ENCODE peak calls at places on chromosomes 11 and 22, in eight cellular contexts. One of them, this sample, is unnamed.

GRCh38 chr11:111776398-111777093 is 10.4 kb upstream of the PPP2R1B start:
- DNase-seq in IMR-90: no peak
- DNase-seq in endodermal cell: no peak
- DNase-seq in AG09309: no peak
- DNase-seq in heart left ventricle: no peak
- DNase-seq in pancreas: no peak
- DNase-seq in cardiac fibroblast: no peak
- DNase-seq in stomach: no peak
- DNase-seq in this sample: no peak

GRCh38 chr11:96508861-96509260 is 119.0 kb downstream of the JRKL start:
- DNase-seq in IMR-90: no peak
- DNase-seq in endodermal cell: no peak
- DNase-seq in AG09309: no peak
- DNase-seq in heart left ventricle: no peak
- DNase-seq in pancreas: no peak
- DNase-seq in cardiac fibroblast: no peak
- DNase-seq in stomach: no peak
- DNase-seq in this sample: no peak

GRCh38 chr11:45246241-45246640 is 39.9 kb downstream of the SYT13 start:
- DNase-seq in IMR-90: no peak
- DNase-seq in endodermal cell: no peak
- DNase-seq in AG09309: no peak
- DNase-seq in heart left ventricle: no peak
- DNase-seq in pancreas: no peak
- DNase-seq in cardiac fibroblast: no peak
- DNase-seq in stomach: no peak
- DNase-seq in this sample: no peak

GRCh38 chr22:26610983-26611382 is 6.8 kb downstream of the CRYBB1 start:
- DNase-seq in IMR-90: peak; percentile 22
- DNase-seq in endodermal cell: no peak
- DNase-seq in AG09309: no peak
- DNase-seq in heart left ventricle: no peak
- DNase-seq in pancreas: no peak
- DNase-seq in cardiac fibroblast: peak; percentile 57
- DNase-seq in stomach: no peak
- DNase-seq in this sample: peak; percentile 4

GRCh38 chr11:86805873-86806310 is 5.5 kb downstream of the PRSS23 start:
- DNase-seq in IMR-90: no peak
- DNase-seq in endodermal cell: no peak
- DNase-seq in AG09309: no peak
- DNase-seq in heart left ventricle: no peak
- DNase-seq in pancreas: no peak
- DNase-seq in cardiac fibroblast: peak; percentile 76
- DNase-seq in stomach: no peak
- DNase-seq in this sample: no peak

GRCh38 chr11:58503361-58503856 is 4.5 kb downstream of the OR5B21 start:
- DNase-seq in IMR-90: peak; percentile 61
- DNase-seq in endodermal cell: no peak
- DNase-seq in AG09309: no peak
- DNase-seq in heart left ventricle: no peak
- DNase-seq in pancreas: no peak
- DNase-seq in cardiac fibroblast: no peak
- DNase-seq in stomach: no peak
- DNase-seq in this sample: no peak

GRCh38 chr11:40376346-40376745 is 1083.1 kb downstream of the LRRC4C start:
- DNase-seq in IMR-90: no peak
- DNase-seq in endodermal cell: no peak
- DNase-seq in AG09309: no peak
- DNase-seq in heart left ventricle: no peak
- DNase-seq in pancreas: no peak
- DNase-seq in cardiac fibroblast: no peak
- DNase-seq in stomach: no peak
- DNase-seq in this sample: no peak

GRCh38 chr11:75311858-75312288 is 39.6 kb downstream of the ARRB1 start:
- DNase-seq in IMR-90: peak; percentile 17
- DNase-seq in endodermal cell: no peak
- DNase-seq in AG09309: no peak
- DNase-seq in heart left ventricle: peak; percentile 92
- DNase-seq in pancreas: no peak
- DNase-seq in cardiac fibroblast: peak; percentile 84
- DNase-seq in stomach: peak; percentile 67
- DNase-seq in this sample: peak; percentile 40

GRCh38 chr11:119344291-119345010 is 2.1 kb downstream of the MFRP start:
- DNase-seq in IMR-90: no peak
- DNase-seq in endodermal cell: peak; percentile 39
- DNase-seq in AG09309: no peak
- DNase-seq in heart left ventricle: no peak
- DNase-seq in pancreas: no peak
- DNase-seq in cardiac fibroblast: no peak
- DNase-seq in stomach: no peak
- DNase-seq in this sample: no peak

GRCh38 chr11:64035581-64035980 is at the start of gene FLRT1:
- DNase-seq in IMR-90: no peak
- DNase-seq in endodermal cell: no peak
- DNase-seq in AG09309: no peak
- DNase-seq in heart left ventricle: no peak
- DNase-seq in pancreas: no peak
- DNase-seq in cardiac fibroblast: no peak
- DNase-seq in stomach: no peak
- DNase-seq in this sample: no peak

GRCh38 chr11:87315229-87315628 is 277.5 kb downstream of the TMEM135 start:
- DNase-seq in IMR-90: no peak
- DNase-seq in endodermal cell: no peak
- DNase-seq in AG09309: no peak
- DNase-seq in heart left ventricle: no peak
- DNase-seq in pancreas: no peak
- DNase-seq in cardiac fibroblast: no peak
- DNase-seq in stomach: no peak
- DNase-seq in this sample: no peak

GRCh38 chr11:126348806-126349582 is 6.5 kb upstream of the ST3GAL4 start:
- DNase-seq in IMR-90: peak; percentile 36
- DNase-seq in endodermal cell: no peak
- DNase-seq in AG09309: no peak
- DNase-seq in heart left ventricle: peak; percentile 82
- DNase-seq in pancreas: no peak
- DNase-seq in cardiac fibroblast: peak; percentile 70
- DNase-seq in stomach: no peak
- DNase-seq in this sample: peak; percentile 32

GRCh38 chr22:46119729-46120419 is 30.5 kb upstream of the PPARA start:
- DNase-seq in IMR-90: peak; percentile 74
- DNase-seq in endodermal cell: no peak
- DNase-seq in AG09309: peak; percentile 53
- DNase-seq in heart left ventricle: no peak
- DNase-seq in pancreas: no peak
- DNase-seq in cardiac fibroblast: peak; percentile 84
- DNase-seq in stomach: no peak
- DNase-seq in this sample: peak; percentile 82

GRCh38 chr22:40310771-40311120 is 35.6 kb upstream of the ADSL start:
- DNase-seq in IMR-90: no peak
- DNase-seq in endodermal cell: peak; percentile 16
- DNase-seq in AG09309: no peak
- DNase-seq in heart left ventricle: no peak
- DNase-seq in pancreas: no peak
- DNase-seq in cardiac fibroblast: no peak
- DNase-seq in stomach: no peak
- DNase-seq in this sample: no peak
- H3K4me3 ChIP-seq in IMR-90: peak overlapping the region; percentile 3
- H3K4me3 ChIP-seq in endodermal cell: no peak overlapping the region
- H3K4me3 ChIP-seq in AG09309: no peak overlapping the region
- H3K4me3 ChIP-seq in heart left ventricle: no peak overlapping the region
- H3K4me3 ChIP-seq in pancreas: no peak overlapping the region
- H3K4me3 ChIP-seq in cardiac fibroblast: no peak overlapping the region
- H3K4me3 ChIP-seq in stomach: no peak overlapping the region
- H3K4me3 ChIP-seq in this sample: no peak overlapping the region

GRCh38 chr11:17906436-17906835 is 106.4 kb downstream of the SERGEF start:
- DNase-seq in IMR-90: no peak
- DNase-seq in endodermal cell: peak; percentile 91
- DNase-seq in AG09309: no peak
- DNase-seq in heart left ventricle: no peak
- DNase-seq in pancreas: no peak
- DNase-seq in cardiac fibroblast: no peak
- DNase-seq in stomach: no peak
- DNase-seq in this sample: no peak
- TF ChIP-seq CTCF in IMR-90: peak; percentile 16
- TF ChIP-seq CTCF in endodermal cell: peak; percentile 86
- TF ChIP-seq CTCF in AG09309: peak; percentile 24
- TF ChIP-seq CTCF in heart left ventricle: peak; percentile 35
- TF ChIP-seq CTCF in pancreas: no peak
- TF ChIP-seq CTCF in cardiac fibroblast: peak; percentile 10
- TF ChIP-seq CTCF in stomach: peak; percentile 6
- TF ChIP-seq CTCF in this sample: peak; percentile 21

GRCh38 chr22:19482297-19482696 is 2.6 kb downstream of the CDC45 start:
- DNase-seq in IMR-90: no peak
- DNase-seq in endodermal cell: no peak
- DNase-seq in AG09309: no peak
- DNase-seq in heart left ventricle: no peak
- DNase-seq in pancreas: no peak
- DNase-seq in cardiac fibroblast: no peak
- DNase-seq in stomach: peak; percentile 5
- DNase-seq in this sample: no peak

GRCh38 chr22:19480173-19480568 is 451 bp downstream of the CDC45 start:
- DNase-seq in IMR-90: no peak
- DNase-seq in endodermal cell: no peak
- DNase-seq in AG09309: no peak
- DNase-seq in heart left ventricle: no peak
- DNase-seq in pancreas: no peak
- DNase-seq in cardiac fibroblast: no peak
- DNase-seq in stomach: no peak
- DNase-seq in this sample: no peak

GRCh38 chr22:19478466-19479357 is at the start of gene UFD1:
- DNase-seq in IMR-90: peak; percentile 81
- DNase-seq in endodermal cell: peak; percentile 93
- DNase-seq in AG09309: peak; percentile 25
- DNase-seq in heart left ventricle: peak; percentile 93
- DNase-seq in pancreas: peak; percentile 89
- DNase-seq in cardiac fibroblast: peak; percentile 90
- DNase-seq in stomach: peak; percentile 81
- DNase-seq in this sample: peak; percentile 12

GRCh38 chr22:19479358-19480172 is at the start of gene CDC45:
- DNase-seq in IMR-90: peak; percentile 98
- DNase-seq in endodermal cell: peak; percentile 98
- DNase-seq in AG09309: peak; percentile 96
- DNase-seq in heart left ventricle: peak; percentile 98
- DNase-seq in pancreas: peak; percentile 97
- DNase-seq in cardiac fibroblast: peak; percentile 99
- DNase-seq in stomach: peak; percentile 95
- DNase-seq in this sample: peak; percentile 99

GRCh38 chr22:19480789-19481188 is 1.1 kb downstream of the CDC45 start:
- DNase-seq in IMR-90: no peak
- DNase-seq in endodermal cell: no peak
- DNase-seq in AG09309: no peak
- DNase-seq in heart left ventricle: no peak
- DNase-seq in pancreas: no peak
- DNase-seq in cardiac fibroblast: no peak
- DNase-seq in stomach: no peak
- DNase-seq in this sample: no peak
- H3K4me3 ChIP-seq in IMR-90: no peak overlapping the region
- H3K4me3 ChIP-seq in endodermal cell: peak overlapping the region; percentile 93
- H3K4me3 ChIP-seq in AG09309: no peak overlapping the region
- H3K4me3 ChIP-seq in heart left ventricle: no peak overlapping the region
- H3K4me3 ChIP-seq in pancreas: no peak overlapping the region
- H3K4me3 ChIP-seq in cardiac fibroblast: no peak overlapping the region
- H3K4me3 ChIP-seq in stomach: no peak overlapping the region
- H3K4me3 ChIP-seq in this sample: peak overlapping the region; percentile 94

DNA sequence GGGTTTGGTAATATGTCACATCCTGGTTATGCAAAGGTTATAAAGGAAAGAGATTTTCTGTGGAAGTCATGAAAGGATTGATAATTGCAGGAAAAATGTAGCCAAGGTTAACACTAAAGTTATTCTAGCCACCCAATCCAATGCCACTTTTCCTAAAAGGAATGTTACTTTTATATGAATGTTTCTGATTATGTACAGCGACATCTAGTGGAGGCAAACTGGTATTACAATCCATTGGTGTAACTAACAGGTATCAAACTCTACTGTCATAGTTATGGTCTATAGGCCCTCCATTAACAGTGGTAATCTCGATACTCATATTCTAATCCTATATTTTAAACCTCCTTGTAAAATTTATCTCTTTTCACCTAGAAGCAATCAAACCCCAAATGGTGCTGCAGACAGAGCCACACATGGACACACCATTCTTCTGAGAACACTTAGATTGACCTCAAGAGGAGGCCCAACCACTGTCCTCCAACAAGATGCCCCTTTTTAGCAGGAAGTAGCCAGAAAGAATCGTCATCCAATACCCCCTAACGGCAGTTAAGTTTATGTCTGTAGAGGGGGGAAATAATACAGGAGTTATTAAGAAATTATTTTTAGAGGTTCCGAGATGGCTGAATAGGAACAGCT is 74.9 kb upstream of the RAG2 start:
- DNase-seq in IMR-90: peak; percentile 58
- DNase-seq in endodermal cell: no peak
- DNase-seq in AG09309: peak; percentile 20
- DNase-seq in heart left ventricle: no peak
- DNase-seq in pancreas: no peak
- DNase-seq in cardiac fibroblast: peak; percentile 71
- DNase-seq in stomach: no peak
- DNase-seq in this sample: peak; percentile 41
- TF ChIP-seq CTCF in IMR-90: peak; percentile 65
- TF ChIP-seq CTCF in endodermal cell: peak; percentile 88
- TF ChIP-seq CTCF in AG09309: peak; percentile 54
- TF ChIP-seq CTCF in heart left ventricle: peak; percentile 87
- TF ChIP-seq CTCF in pancreas: peak; percentile 73
- TF ChIP-seq CTCF in cardiac fibroblast: peak; percentile 63
- TF ChIP-seq CTCF in stomach: peak; percentile 87
- TF ChIP-seq CTCF in this sample: peak; percentile 60

DNA sequence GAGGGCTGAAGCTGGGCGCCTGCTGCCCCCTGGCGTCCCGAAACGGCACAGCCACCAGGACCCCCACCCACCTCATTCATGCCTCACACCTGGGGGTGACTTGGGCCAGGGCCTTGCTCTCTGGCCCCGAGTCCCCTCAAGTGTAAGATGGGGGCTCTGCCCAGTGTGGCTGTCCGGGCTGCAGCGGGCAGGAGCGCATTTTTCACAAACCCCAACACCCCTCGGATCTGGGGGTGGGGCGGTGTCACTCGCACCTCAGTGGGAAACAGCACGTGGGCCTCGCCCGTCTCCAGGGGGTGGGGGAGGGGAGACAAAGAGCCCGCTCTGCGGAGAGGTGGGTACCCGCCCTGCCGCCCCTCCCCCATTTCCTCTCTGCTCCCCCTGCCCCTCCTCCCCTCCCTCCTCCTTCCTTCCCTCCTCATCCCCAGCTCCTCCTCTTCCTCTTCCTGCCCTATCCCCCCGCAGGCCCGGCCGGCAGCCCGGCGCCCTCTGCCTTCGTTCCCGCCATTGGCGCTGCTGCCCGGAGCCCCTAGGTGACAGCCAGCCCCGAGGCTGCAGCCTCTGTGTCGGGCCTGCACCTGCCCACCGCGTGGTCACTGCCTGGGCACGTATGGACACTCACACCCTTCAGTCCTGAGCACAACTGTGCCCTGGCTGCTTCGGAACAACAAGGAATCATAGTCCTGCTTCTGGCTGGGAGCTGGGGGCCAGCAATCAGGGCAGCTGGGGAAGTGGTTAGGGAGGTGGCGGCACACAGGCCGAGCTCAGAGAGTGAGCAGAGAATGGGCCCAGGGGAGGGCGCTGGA is 6.8 kb upstream of the CDKN1C start:
- DNase-seq in IMR-90: peak; percentile 50
- DNase-seq in endodermal cell: peak; percentile 93
- DNase-seq in AG09309: no peak
- DNase-seq in heart left ventricle: peak; percentile 66
- DNase-seq in pancreas: no peak
- DNase-seq in cardiac fibroblast: peak; percentile 41
- DNase-seq in stomach: peak; percentile 57
- DNase-seq in this sample: peak; percentile 59
- H3K4me3 ChIP-seq in IMR-90: peak overlapping the region; percentile 44
- H3K4me3 ChIP-seq in endodermal cell: peak overlapping the region; percentile 69
- H3K4me3 ChIP-seq in AG09309: peak overlapping the region; percentile 55
- H3K4me3 ChIP-seq in heart left ventricle: no peak overlapping the region
- H3K4me3 ChIP-seq in pancreas: no peak overlapping the region
- H3K4me3 ChIP-seq in cardiac fibroblast: peak overlapping the region; percentile 45
- H3K4me3 ChIP-seq in stomach: peak overlapping the region; percentile 37
- H3K4me3 ChIP-seq in this sample: peak overlapping the region; percentile 42

This sample was measured in astrocyte of the spinal cord.